ENCODE peak calls at places on chromosomes 6 and 20, in five cellular contexts. Q is AG04449, C is lung microvascular endothelial cell, K is kidney, O is NCI-H1092 treated with DMSO at 0.1 percent for 48 hours. J is an unnamed sample.

GRCh38 chr20:36105731-36106226 is 48.8 kb upstream of the EPB41L1 start:
- DNase-seq in Q (no peak), C (no peak), O (no peak), K (peak), J (no peak)

GRCh38 chr6:30463242-30463641 is 26.1 kb upstream of the HLA-E start:
- DNase-seq in C (no peak), K (no peak), Q (no peak), O (no peak), J (no peak)

GRCh38 chr6:163311830-163312229 is 102.7 kb upstream of the QKI start:
- DNase-seq in Q (no peak), O (no peak), C (no peak), K (no peak), J (peak)

GRCh38 chr20:63347950-63348827 is 13.0 kb downstream of the CHRNA4 start:
- DNase-seq in O (no peak), C (no peak), K (peak), Q (no peak), J (no peak)

GRCh38 chr6:113102761-113103160 is 754.4 kb upstream of the MARCKS start:
- DNase-seq in C (peak), K (no peak), Q (no peak), O (no peak), J (no peak)

GRCh38 chr6:73085362-73085975 is 139.8 kb downstream of the KHDC1L start:
- DNase-seq in Q (no peak), C (no peak), O (no peak), K (no peak), J (no peak)

GRCh38 chr6:103177800-103178199 is 1681.9 kb downstream of the HACE1 start:
- DNase-seq in O (no peak), Q (no peak), C (no peak), K (no peak), J (no peak)

GRCh38 chr6:144335315-144335861 is 50.3 kb downstream of the UTRN start:
- DNase-seq in Q (no peak), O (no peak), C (no peak), K (no peak), J (no peak)

GRCh38 chr6:161543910-161544309 is 270.0 kb upstream of the AGPAT4 start:
- DNase-seq in Q (no peak), C (no peak), K (no peak), O (no peak), J (no peak)

GRCh38 chr6:92196320-92196719 is 1223.0 kb downstream of the EPHA7 start:
- DNase-seq in O (no peak), K (no peak), Q (no peak), C (no peak), J (no peak)

GRCh38 chr6:2225422-2226392 is 19.7 kb downstream of the GMDS start:
- DNase-seq in Q (no peak), K (no peak), C (peak), O (no peak), J (peak)

GRCh38 chr20:56722042-56722441 is 92.9 kb downstream of the TFAP2C start:
- DNase-seq in C (no peak), O (no peak), K (no peak), Q (no peak), J (no peak)

GRCh38 chr6:82365011-82365751 is 1.6 kb downstream of the TPBG start:
- DNase-seq in Q (no peak), O (peak), K (peak), C (peak), J (no peak)

GRCh38 chr6:16624631-16625299 is 136.5 kb downstream of the ATXN1 start:
- DNase-seq in K (no peak), O (no peak), C (no peak), Q (no peak), J (no peak)

GRCh38 chr6:125019873-125020272 is 57.6 kb downstream of the RNF217 start:
- DNase-seq in K (no peak), C (no peak), O (peak), Q (no peak), J (no peak)

GRCh38 chr6:14876778-14877613 is 368.9 kb upstream of the JARID2 start:
- DNase-seq in C (peak), K (no peak), Q (peak), O (no peak), J (no peak)

GRCh38 chr20:38114353-38114791 is 50.7 kb downstream of the TGM2 start:
- DNase-seq in O (no peak), K (no peak), C (no peak), Q (no peak), J (no peak)

GRCh38 chr20:16385891-16386290 is 187.4 kb downstream of the KIF16B start:
- DNase-seq in O (no peak), Q (no peak), K (no peak), C (no peak), J (no peak)

GRCh38 chr6:165641672-165642156 is 21.3 kb downstream of the PDE10A start:
- DNase-seq in O (no peak), K (no peak), C (no peak), Q (no peak), J (no peak)

GRCh38 chr6:139625998-139626975 is 251.8 kb upstream of the CITED2 start:
- DNase-seq in C (peak), K (no peak), O (no peak), Q (no peak), J (peak)

GRCh38 chr6:83594936-83595335 is 82.6 kb downstream of the PRSS35 start:
- DNase-seq in C (no peak), O (no peak), Q (peak), K (no peak), J (no peak)

GRCh38 chr6:39053854-39054576 is 5.4 kb downstream of the GLP1R start:
- DNase-seq in O (no peak), C (no peak), Q (no peak), K (no peak), J (no peak)

GRCh38 chr6:4345543-4345942 is 210.2 kb upstream of the ECI2 start:
- DNase-seq in Q (no peak), C (no peak), O (no peak), K (no peak), J (no peak)

GRCh38 chr20:35992713-35993335 is 24.4 kb downstream of the CNBD2 start:
- DNase-seq in O (peak), K (no peak), C (peak), Q (no peak), J (peak)

GRCh38 chr6:35765739-35766138 is 10.7 kb upstream of the CLPSL2 start:
- DNase-seq in C (no peak), Q (no peak), K (no peak), O (no peak), J (no peak)

J was measured in HepG2.